ENCODE peak calls at places on chromosomes 12 and 14, in six cellular contexts. I, P, W, T, Z and B are unnamed samples.

GRCh38 chr14:90574640-90575131 is 177.9 kb downstream of the CALM1 start:
- DNase-seq in I (no peak), P (no peak), W (no peak), T (no peak), Z (no peak), B (no peak)

GRCh38 chr14:77037886-77038511 is 9.5 kb upstream of the IRF2BPL start:
- DNase-seq in I (no peak), P (peak; percentile 55), W (no peak), T (no peak), Z (no peak), B (peak; percentile 67)

GRCh38 chr12:71838661-71839060 is 898 bp upstream of the TBC1D15 start:
- DNase-seq in I (no peak), P (no peak), W (no peak), T (no peak), Z (no peak), B (no peak)

GRCh38 chr12:118190266-118190665 is 54.3 kb downstream of the PEBP1 start:
- DNase-seq in I (no peak), P (no peak), W (no peak), T (no peak), Z (no peak), B (no peak)

GRCh38 chr14:56118611-56119181 is 485 bp downstream of the PELI2 start:
- DNase-seq in I (no peak), P (peak; percentile 49), W (no peak), T (peak; percentile 2), Z (no peak), B (peak; percentile 9)

GRCh38 chr12:104578453-104578852 is 121.7 kb downstream of the CHST11 start:
- DNase-seq in I (no peak), P (no peak), W (no peak), T (no peak), Z (no peak), B (no peak)

GRCh38 chr12:17266856-17267255 is 660.9 kb upstream of the LMO3 start:
- DNase-seq in I (no peak), P (no peak), W (no peak), T (no peak), Z (no peak), B (no peak)

GRCh38 chr12:108289342-108290131 is 49.6 kb downstream of the CMKLR1 start:
- DNase-seq in I (no peak), P (no peak), W (no peak), T (no peak), Z (no peak), B (no peak)

GRCh38 chr14:77950371-77950770 is 150.5 kb downstream of the ADCK1 start:
- DNase-seq in I (no peak), P (no peak), W (no peak), T (no peak), Z (no peak), B (no peak)

GRCh38 chr14:104686624-104687517 is 2.5 kb upstream of the INF2 start:
- DNase-seq in I (no peak), P (peak; percentile 57), W (no peak), T (no peak), Z (no peak), B (no peak)

GRCh38 chr12:123427036-123427769 is 9.3 kb downstream of the RILPL2 start:
- DNase-seq in I (no peak), P (peak; percentile 23), W (peak; percentile 74), T (no peak), Z (no peak), B (no peak)